ENCODE peak calls at places on chromosomes 6 and 20, in six cellular contexts. One of them, this sample, is unnamed. For H3K36me3 and H3K4me1, the result is how much of the 10 kb centered on the place peaks cover.

GRCh38 chr6:99905209-99906106 is 88.6 kb downstream of the MCHR2 start:
- DNase-seq in heart right ventricle: no peak
- DNase-seq in mammary epithelial cell: peak
- DNase-seq in tibial artery: no peak
- DNase-seq in left lung: no peak
- DNase-seq in PC-3: peak
- DNase-seq in this sample: no peak

GRCh38 chr6:98039876-98040605 is 757.0 kb upstream of the MMS22L start:
- DNase-seq in heart right ventricle: no peak
- DNase-seq in mammary epithelial cell: peak
- DNase-seq in tibial artery: no peak
- DNase-seq in left lung: no peak
- DNase-seq in PC-3: peak
- DNase-seq in this sample: no peak

GRCh38 chr6:166743415-166743814 is 116.4 kb upstream of the RPS6KA2 start:
- DNase-seq in heart right ventricle: no peak
- DNase-seq in mammary epithelial cell: no peak
- DNase-seq in tibial artery: no peak
- DNase-seq in left lung: no peak
- DNase-seq in PC-3: no peak
- DNase-seq in this sample: no peak

GRCh38 chr6:53961679-53962370 is 149.4 kb upstream of the MLIP start:
- DNase-seq in heart right ventricle: no peak
- DNase-seq in mammary epithelial cell: no peak
- DNase-seq in tibial artery: no peak
- DNase-seq in left lung: no peak
- DNase-seq in PC-3: peak
- DNase-seq in this sample: no peak

GRCh38 chr6:71194730-71195129 is 93.9 kb upstream of the OGFRL1 start:
- DNase-seq in heart right ventricle: no peak
- DNase-seq in mammary epithelial cell: peak
- DNase-seq in tibial artery: no peak
- DNase-seq in left lung: no peak
- DNase-seq in PC-3: peak
- DNase-seq in this sample: no peak

GRCh38 chr6:27406085-27406484 is 17.5 kb downstream of the ZNF391 start:
- DNase-seq in heart right ventricle: no peak
- DNase-seq in mammary epithelial cell: no peak
- DNase-seq in tibial artery: no peak
- DNase-seq in left lung: no peak
- DNase-seq in PC-3: no peak
- DNase-seq in this sample: no peak

GRCh38 chr6:36920049-36920448 is 34.3 kb downstream of the C6orf89 start:
- DNase-seq in heart right ventricle: no peak
- DNase-seq in mammary epithelial cell: no peak
- DNase-seq in tibial artery: no peak
- DNase-seq in left lung: no peak
- DNase-seq in PC-3: peak
- DNase-seq in this sample: no peak

GRCh38 chr6:116060572-116061283 is at the start of gene FRK:
- DNase-seq in heart right ventricle: peak
- DNase-seq in mammary epithelial cell: peak
- DNase-seq in tibial artery: peak
- DNase-seq in left lung: no peak
- DNase-seq in PC-3: peak
- DNase-seq in this sample: no peak

GRCh38 chr6:128465368-128466343 is 54.7 kb downstream of the PTPRK start:
- DNase-seq in heart right ventricle: no peak
- DNase-seq in mammary epithelial cell: no peak
- DNase-seq in tibial artery: no peak
- DNase-seq in left lung: no peak
- DNase-seq in PC-3: no peak
- DNase-seq in this sample: no peak

GRCh38 chr20:2696646-2697045 is 4.1 kb downstream of the EBF4 start:
- DNase-seq in heart right ventricle: no peak
- DNase-seq in mammary epithelial cell: no peak
- DNase-seq in tibial artery: no peak
- DNase-seq in left lung: no peak
- DNase-seq in PC-3: no peak
- DNase-seq in this sample: no peak

GRCh38 chr20:53077373-53078205 is 105.4 kb downstream of the TSHZ2 start:
- DNase-seq in heart right ventricle: no peak
- DNase-seq in mammary epithelial cell: peak
- DNase-seq in tibial artery: peak
- DNase-seq in left lung: no peak
- DNase-seq in PC-3: peak
- DNase-seq in this sample: no peak

GRCh38 chr6:134750669-134751068 is 199.2 kb downstream of the ALDH8A1 start:
- DNase-seq in heart right ventricle: no peak
- DNase-seq in mammary epithelial cell: no peak
- DNase-seq in tibial artery: no peak
- DNase-seq in left lung: no peak
- DNase-seq in PC-3: no peak
- DNase-seq in this sample: no peak

GRCh38 chr6:44002591-44003344 is 124.5 kb downstream of the MRPL14 start:
- DNase-seq in heart right ventricle: peak
- DNase-seq in mammary epithelial cell: peak
- DNase-seq in tibial artery: no peak
- DNase-seq in left lung: peak
- DNase-seq in PC-3: no peak
- DNase-seq in this sample: no peak

GRCh38 chr20:16392346-16392745 is 180.9 kb downstream of the KIF16B start:
- DNase-seq in heart right ventricle: no peak
- DNase-seq in mammary epithelial cell: no peak
- DNase-seq in tibial artery: no peak
- DNase-seq in left lung: no peak
- DNase-seq in PC-3: no peak
- DNase-seq in this sample: no peak

GRCh38 chr20:62899633-62900051 is 26.7 kb downstream of the DIDO1 start:
- DNase-seq in heart right ventricle: no peak
- DNase-seq in mammary epithelial cell: no peak
- DNase-seq in tibial artery: no peak
- DNase-seq in left lung: no peak
- DNase-seq in PC-3: no peak
- DNase-seq in this sample: no peak

GRCh38 chr20:62898093-62898964 is 28.0 kb downstream of the DIDO1 start:
- DNase-seq in heart right ventricle: no peak
- DNase-seq in mammary epithelial cell: no peak
- DNase-seq in tibial artery: no peak
- DNase-seq in left lung: no peak
- DNase-seq in PC-3: no peak
- DNase-seq in this sample: no peak

GRCh38 chr20:62900052-62900691 is 26.1 kb downstream of the DIDO1 start:
- DNase-seq in heart right ventricle: peak
- DNase-seq in mammary epithelial cell: peak
- DNase-seq in tibial artery: peak
- DNase-seq in left lung: peak
- DNase-seq in PC-3: peak
- DNase-seq in this sample: no peak

GRCh38 chr20:62897666-62898065 is 28.6 kb downstream of the DIDO1 start:
- DNase-seq in heart right ventricle: no peak
- DNase-seq in mammary epithelial cell: no peak
- DNase-seq in tibial artery: no peak
- DNase-seq in left lung: no peak
- DNase-seq in PC-3: no peak
- DNase-seq in this sample: no peak

DNA sequence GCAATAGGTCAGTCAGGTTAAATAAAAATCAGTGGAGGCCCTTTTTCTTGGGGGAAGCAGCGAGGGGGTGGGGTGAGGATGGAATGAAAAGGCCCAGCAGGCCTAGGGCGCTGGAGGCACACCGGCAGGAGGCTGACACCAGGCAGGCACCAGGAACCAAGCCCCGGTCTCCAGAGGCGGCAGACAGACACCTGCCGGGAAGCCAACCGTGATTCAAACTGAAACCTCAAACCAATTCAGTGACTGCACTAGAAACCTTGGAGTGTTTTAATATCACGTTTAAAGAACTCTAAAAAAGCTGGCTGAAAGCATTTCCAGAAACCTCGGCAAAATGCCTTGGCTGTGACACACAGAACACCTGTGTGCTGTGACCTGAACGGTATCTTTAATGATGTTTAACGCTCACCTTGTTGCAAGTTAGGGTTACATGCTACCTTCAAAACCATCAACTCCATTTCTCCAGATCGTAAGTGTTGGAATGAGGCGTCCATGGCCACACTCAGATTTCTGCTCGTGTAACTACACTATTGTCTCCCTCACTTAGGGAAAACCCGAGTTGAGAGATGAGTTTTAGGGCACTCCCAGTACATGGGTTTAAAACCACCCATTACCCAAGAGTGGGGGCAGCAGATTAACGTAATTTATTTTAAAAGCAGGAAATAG is 27.2 kb downstream of the DIDO1 start:
- DNase-seq in heart right ventricle: no peak
- DNase-seq in mammary epithelial cell: no peak
- DNase-seq in tibial artery: no peak
- DNase-seq in left lung: no peak
- DNase-seq in PC-3: no peak
- DNase-seq in this sample: no peak
- H3K36me3 ChIP-seq in heart right ventricle: half or more
- H3K36me3 ChIP-seq in mammary epithelial cell: under half
- H3K36me3 ChIP-seq in tibial artery: half or more
- H3K36me3 ChIP-seq in left lung: under half
- H3K36me3 ChIP-seq in PC-3: under half
- H3K36me3 ChIP-seq in this sample: under half

GRCh38 chr20:59082077-59082740 is 39.6 kb upstream of the PRELID3B start:
- DNase-seq in heart right ventricle: no peak
- DNase-seq in mammary epithelial cell: peak
- DNase-seq in tibial artery: no peak
- DNase-seq in left lung: no peak
- DNase-seq in PC-3: peak
- DNase-seq in this sample: no peak
- TF ChIP-seq CTCF in heart right ventricle: no peak
- TF ChIP-seq CTCF in mammary epithelial cell: peak
- TF ChIP-seq CTCF in tibial artery: peak
- TF ChIP-seq CTCF in left lung: peak
- TF ChIP-seq CTCF in PC-3: peak
- TF ChIP-seq CTCF in this sample: no peak

GRCh38 chr20:47451602-47451904 is 50.1 kb upstream of the NCOA3 start:
- DNase-seq in heart right ventricle: no peak
- DNase-seq in mammary epithelial cell: no peak
- DNase-seq in tibial artery: no peak
- DNase-seq in left lung: no peak
- DNase-seq in PC-3: no peak
- DNase-seq in this sample: no peak
- H3K4me1 ChIP-seq in heart right ventricle: under half
- H3K4me1 ChIP-seq in mammary epithelial cell: under half
- H3K4me1 ChIP-seq in tibial artery: under half
- H3K4me1 ChIP-seq in left lung: under half
- H3K4me1 ChIP-seq in PC-3: under half
- H3K4me1 ChIP-seq in this sample: under half

GRCh38 chr20:46964299-46965123 is 69.9 kb downstream of the EYA2 start:
- DNase-seq in heart right ventricle: no peak
- DNase-seq in mammary epithelial cell: no peak
- DNase-seq in tibial artery: no peak
- DNase-seq in left lung: no peak
- DNase-seq in PC-3: no peak
- DNase-seq in this sample: no peak

GRCh38 chr20:46960536-46960935 is 65.9 kb downstream of the EYA2 start:
- DNase-seq in heart right ventricle: no peak
- DNase-seq in mammary epithelial cell: no peak
- DNase-seq in tibial artery: no peak
- DNase-seq in left lung: no peak
- DNase-seq in PC-3: no peak
- DNase-seq in this sample: no peak

GRCh38 chr20:46963196-46963529 is 68.5 kb downstream of the EYA2 start:
- DNase-seq in heart right ventricle: no peak
- DNase-seq in mammary epithelial cell: no peak
- DNase-seq in tibial artery: no peak
- DNase-seq in left lung: no peak
- DNase-seq in PC-3: peak
- DNase-seq in this sample: no peak

GRCh38 chr20:46963758-46964181 is 69.1 kb downstream of the EYA2 start:
- DNase-seq in heart right ventricle: no peak
- DNase-seq in mammary epithelial cell: peak
- DNase-seq in tibial artery: no peak
- DNase-seq in left lung: no peak
- DNase-seq in PC-3: peak
- DNase-seq in this sample: no peak

GRCh38 chr20:46962452-46963195 is 68.0 kb downstream of the EYA2 start:
- DNase-seq in heart right ventricle: no peak
- DNase-seq in mammary epithelial cell: no peak
- DNase-seq in tibial artery: no peak
- DNase-seq in left lung: no peak
- DNase-seq in PC-3: no peak
- DNase-seq in this sample: no peak
- H3K36me3 ChIP-seq in heart right ventricle: under half
- H3K36me3 ChIP-seq in mammary epithelial cell: under half
- H3K36me3 ChIP-seq in tibial artery: under half
- H3K36me3 ChIP-seq in left lung: under half
- H3K36me3 ChIP-seq in PC-3: under half
- H3K36me3 ChIP-seq in this sample: under half

DNA sequence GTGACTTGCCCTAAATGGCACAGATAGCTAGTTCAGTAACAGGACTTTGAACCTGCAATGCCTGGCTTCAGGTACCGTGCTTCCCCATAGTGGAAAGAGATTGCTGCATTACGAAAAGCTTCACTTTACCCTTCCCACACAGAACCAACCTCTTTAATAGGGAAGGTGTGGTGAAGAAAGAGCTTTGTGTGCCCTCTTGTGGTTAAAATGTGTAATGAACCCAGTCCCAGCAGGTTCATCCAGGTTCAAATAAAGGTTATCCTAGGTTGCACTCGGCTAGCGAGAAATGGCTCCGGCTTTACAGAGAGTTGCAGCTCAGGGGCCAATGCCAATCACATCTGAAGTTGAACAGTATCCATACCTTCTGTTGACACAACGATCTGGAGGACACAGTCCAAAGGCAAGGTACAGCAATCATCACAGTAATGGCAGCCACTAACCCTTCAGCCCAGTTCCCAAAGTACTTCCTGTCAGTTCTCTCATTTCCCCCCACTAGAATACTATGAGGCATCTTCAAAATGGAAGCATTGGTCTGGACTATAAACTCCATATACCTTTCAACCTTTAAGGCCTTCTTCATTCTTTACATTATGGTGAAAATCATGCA is 3.0 kb downstream of the DEFB115 start:
- DNase-seq in heart right ventricle: no peak
- DNase-seq in mammary epithelial cell: peak
- DNase-seq in tibial artery: no peak
- DNase-seq in left lung: no peak
- DNase-seq in PC-3: peak
- DNase-seq in this sample: no peak
- TF ChIP-seq CTCF in heart right ventricle: no peak
- TF ChIP-seq CTCF in mammary epithelial cell: peak
- TF ChIP-seq CTCF in tibial artery: no peak
- TF ChIP-seq CTCF in left lung: peak
- TF ChIP-seq CTCF in PC-3: peak
- TF ChIP-seq CTCF in this sample: peak

GRCh38 chr6:136429681-136430080 is 120.5 kb downstream of the MAP7 start:
- DNase-seq in heart right ventricle: no peak
- DNase-seq in mammary epithelial cell: no peak
- DNase-seq in tibial artery: no peak
- DNase-seq in left lung: no peak
- DNase-seq in PC-3: peak
- DNase-seq in this sample: no peak
- H3K4me1 ChIP-seq in heart right ventricle: under half
- H3K4me1 ChIP-seq in mammary epithelial cell: under half
- H3K4me1 ChIP-seq in tibial artery: under half
- H3K4me1 ChIP-seq in left lung: under half
- H3K4me1 ChIP-seq in PC-3: under half
- H3K4me1 ChIP-seq in this sample: under half